ENCODE peak calls at places on chromosomes 5 and 9, in four cellular contexts. O is cardiac muscle cell, X is DMS 273 treated with DMSO at 0.1 percent for 48 hours, G is amygdala. F is an unnamed sample.

GRCh38 chr5:132469380-132470372 is 20.9 kb downstream of the IRF1 start:
- DNase-seq in O (no peak), X (no peak), G (no peak), F (peak; percentile 11)

GRCh38 chr9:36738318-36738975 is 165.8 kb downstream of the MELK start:
- DNase-seq in O (no peak), X (no peak), G (no peak), F (no peak)

GRCh38 chr5:124634228-124634819 is 112.1 kb downstream of the ZNF608 start:
- DNase-seq in O (no peak), X (no peak), G (no peak), F (no peak)

GRCh38 chr5:172800088-172800551 is 29.1 kb upstream of the DUSP1 start:
- DNase-seq in O (no peak), X (no peak), G (no peak), F (peak; percentile 32)

GRCh38 chr9:36151306-36152210 is 15.0 kb downstream of the GLIPR2 start:
- DNase-seq in O (no peak), X (no peak), G (no peak), F (no peak)

GRCh38 chr9:133571896-133572595 is 37.1 kb downstream of the FAM163B start:
- DNase-seq in O (no peak), X (no peak), G (no peak), F (no peak)

GRCh38 chr5:107271682-107272350 is 398.9 kb downstream of the EFNA5 start:
- DNase-seq in O (no peak), X (no peak), G (no peak), F (no peak)

GRCh38 chr9:86766912-86767311 is 180.4 kb downstream of the GAS1 start:
- DNase-seq in O (no peak), X (no peak), G (no peak), F (no peak)

GRCh38 chr5:45288746-45289145 is 407.4 kb downstream of the HCN1 start:
- DNase-seq in O (no peak), X (no peak), G (no peak), F (peak; percentile 64)

GRCh38 chr9:107989544-107989943 is 500.0 kb upstream of the KLF4 start:
- DNase-seq in O (no peak), X (no peak), G (no peak), F (no peak)

GRCh38 chr9:30628915-30629564 is 1755.4 kb upstream of the ACO1 start:
- DNase-seq in O (no peak), X (no peak), G (no peak), F (no peak)

GRCh38 chr5:10541247-10541646 is 22.6 kb upstream of the ANKRD33B start:
- DNase-seq in O (no peak), X (no peak), G (no peak), F (no peak)

GRCh38 chr9:2679011-2679410 is 38.3 kb upstream of the KCNV2 start:
- DNase-seq in O (no peak), X (no peak), G (no peak), F (no peak)

GRCh38 chr5:16552666-16553343 is 64.0 kb downstream of the RETREG1 start:
- DNase-seq in O (peak; percentile 89), X (peak; percentile 50), G (peak; percentile 46), F (peak; percentile 85)

GRCh38 chr5:156473271-156473935 is 146.4 kb downstream of the SGCD start:
- DNase-seq in O (no peak), X (no peak), G (no peak), F (no peak)

GRCh38 chr9:7523644-7524043 is 275.9 kb downstream of the DMAC1 start:
- DNase-seq in O (no peak), X (no peak), G (no peak), F (no peak)

GRCh38 chr9:20624201-20625002 is 2.1 kb upstream of the MLLT3 start:
- DNase-seq in O (peak; percentile 84), X (peak; percentile 53), G (no peak), F (peak; percentile 72)